ENCODE peak calls at places on chromosomes 6 and 20, in four cellular contexts. N is left lung, C is tibial artery, Q is neural progenitor cell. Z is an unnamed sample.

GRCh38 chr6:24004659-24005058 is 121.4 kb upstream of the NRSN1 start:
- DNase-seq in N (no peak), C (no peak), Q (no peak), Z (no peak)

GRCh38 chr20:8523684-8524083 is 391.6 kb downstream of the PLCB1 start:
- DNase-seq in N (no peak), C (no peak), Q (peak), Z (no peak)

GRCh38 chr6:40330301-40330721 is 256.9 kb downstream of the LRFN2 start:
- DNase-seq in N (no peak), C (no peak), Q (no peak), Z (no peak)

GRCh38 chr6:125749864-125750691 is 646 bp downstream of the HEY2 start:
- DNase-seq in N (peak), C (peak), Q (peak), Z (no peak)

GRCh38 chr6:56637640-56638039 is 5.0 kb downstream of the DST start:
- DNase-seq in N (no peak), C (no peak), Q (peak), Z (peak)

GRCh38 chr20:49832632-49833327 is 20.2 kb downstream of the SLC9A8 start:
- DNase-seq in N (no peak), C (no peak), Q (no peak), Z (no peak)

GRCh38 chr20:37316116-37316774 is 26.8 kb downstream of the MANBAL start:
- DNase-seq in N (no peak), C (no peak), Q (peak), Z (no peak)

GRCh38 chr6:139581485-139581865 is 207.0 kb upstream of the CITED2 start:
- DNase-seq in N (no peak), C (no peak), Q (no peak), Z (no peak)

GRCh38 chr6:15171026-15171425 is 74.8 kb upstream of the JARID2 start:
- DNase-seq in N (no peak), C (no peak), Q (peak), Z (no peak)

GRCh38 chr6:118708736-118709135 is 57.3 kb upstream of the CEP85L start:
- DNase-seq in N (no peak), C (no peak), Q (no peak), Z (no peak)

GRCh38 chr6:147782302-147782701 is 273.8 kb downstream of the SAMD5 start:
- DNase-seq in N (no peak), C (no peak), Q (peak), Z (peak)

GRCh38 chr6:79634491-79634890 is 3.4 kb downstream of the SH3BGRL2 start:
- DNase-seq in N (no peak), C (no peak), Q (no peak), Z (no peak)

GRCh38 chr20:16661738-16662137 is 68.1 kb upstream of the SNRPB2 start:
- DNase-seq in N (no peak), C (no peak), Q (no peak), Z (no peak)

GRCh38 chr6:99736302-99736701 is 129.7 kb downstream of the PRDM13 start:
- DNase-seq in N (no peak), C (no peak), Q (no peak), Z (no peak)

GRCh38 chr6:161001421-161001820 is 9.9 kb downstream of the MAP3K4 start:
- DNase-seq in N (no peak), C (no peak), Q (no peak), Z (no peak)

GRCh38 chr6:10174056-10174455 is 240.8 kb downstream of the TFAP2A start:
- DNase-seq in N (no peak), C (no peak), Q (no peak), Z (no peak)

DNA sequence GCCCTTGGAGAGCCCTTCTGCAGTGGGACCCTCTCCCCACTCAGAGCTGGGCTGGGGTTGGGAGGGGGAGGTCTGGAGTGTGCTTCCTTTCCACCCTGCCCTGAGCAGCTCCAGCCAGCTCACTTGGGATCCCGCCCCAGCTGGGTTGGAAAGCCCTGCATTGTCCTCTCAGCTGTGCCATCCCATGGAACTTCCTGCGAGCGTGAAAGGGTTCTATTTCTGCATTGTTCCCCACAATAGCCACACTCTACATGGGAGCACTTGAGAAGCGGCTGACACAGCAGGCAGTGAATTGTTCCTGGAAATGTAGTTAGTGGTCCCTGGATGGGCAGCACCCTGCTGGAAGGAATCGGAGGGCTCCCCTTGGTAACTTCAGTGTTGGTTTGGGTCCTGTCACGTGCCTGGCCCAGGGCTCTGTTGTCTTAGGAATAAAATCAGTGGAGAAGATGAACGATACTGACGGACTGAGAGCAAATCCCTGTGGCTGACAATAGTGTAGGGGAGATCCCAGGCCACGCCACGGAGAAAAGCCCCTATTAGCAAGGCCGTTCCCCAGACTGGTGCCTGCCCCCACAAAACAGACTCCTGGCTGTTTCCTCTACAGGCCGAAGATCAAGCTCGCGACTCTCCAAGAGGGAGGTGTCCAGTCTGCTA is 18.7 kb downstream of the DNMT3B start:
- DNase-seq in N (no peak), C (no peak), Q (peak), Z (no peak)
- H3K27ac ChIP-seq in N (no peak), C (no peak), Q (peak), Z (no peak)

GRCh38 chr6:73248192-73248898 is 14.7 kb downstream of the KHDC1 start:
- DNase-seq in N (no peak), C (no peak), Q (no peak), Z (no peak)

GRCh38 chr6:73252703-73253102 is 10.3 kb downstream of the KHDC1 start:
- DNase-seq in N (no peak), C (no peak), Q (no peak), Z (no peak)

DNA sequence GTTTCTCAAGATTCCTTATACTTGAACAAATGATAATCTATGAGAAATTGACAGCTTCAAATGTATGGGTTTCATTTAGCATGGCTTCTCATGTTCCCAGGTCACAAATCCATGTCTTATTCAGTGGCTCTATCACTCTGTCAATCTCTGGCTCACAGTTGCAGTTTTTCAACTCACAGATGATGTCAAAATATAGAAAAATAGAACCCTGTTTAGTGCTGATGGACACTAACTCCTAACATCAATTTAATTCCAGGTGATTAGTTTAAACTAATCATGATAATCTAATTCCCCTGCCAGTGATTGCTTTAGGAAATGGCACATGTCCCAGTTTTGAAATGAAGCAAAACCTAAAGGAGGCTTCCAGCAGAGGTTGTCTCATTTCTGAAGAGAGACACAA is 13.0 kb downstream of the KHDC1 start:
- DNase-seq in N (no peak), C (no peak), Q (no peak), Z (no peak)
- H3K27ac ChIP-seq in N (no peak), C (no peak), Q (no peak), Z (no peak)

GRCh38 chr6:148828047-148828446 is 81.2 kb downstream of the UST start:
- DNase-seq in N (no peak), C (no peak), Q (no peak), Z (no peak)

GRCh38 chr6:148830614-148831013 is 83.8 kb downstream of the UST start:
- DNase-seq in N (no peak), C (no peak), Q (no peak), Z (no peak)

GRCh38 chr6:148831064-148831463 is 84.2 kb downstream of the UST start:
- DNase-seq in N (no peak), C (no peak), Q (no peak), Z (no peak)

GRCh38 chr6:148831531-148831930 is 84.7 kb downstream of the UST start:
- DNase-seq in N (no peak), C (no peak), Q (no peak), Z (no peak)

GRCh38 chr6:148829415-148830101 is 82.7 kb downstream of the UST start:
- DNase-seq in N (no peak), C (no peak), Q (no peak), Z (no peak)
- H3K27ac ChIP-seq in N (no peak), C (no peak), Q (no peak), Z (no peak)

GRCh38 chr6:6686176-6686575 is 97.7 kb downstream of the LY86 start:
- DNase-seq in N (no peak), C (no peak), Q (no peak), Z (no peak)

GRCh38 chr6:6685249-6685667 is 96.7 kb downstream of the LY86 start:
- DNase-seq in N (no peak), C (no peak), Q (no peak), Z (no peak)

GRCh38 chr6:6688283-6688682 is 99.8 kb downstream of the LY86 start:
- DNase-seq in N (no peak), C (no peak), Q (peak), Z (no peak)

GRCh38 chr6:6688951-6689350 is 100.4 kb downstream of the LY86 start:
- DNase-seq in N (no peak), C (no peak), Q (no peak), Z (no peak)

GRCh38 chr6:6686748-6687601 is 98.5 kb downstream of the LY86 start:
- DNase-seq in N (peak), C (peak), Q (peak), Z (no peak)
- H3K27ac ChIP-seq in N (peak), C (no peak), Q (no peak), Z (no peak)

Z was measured in AG04450.